ENCODE peak calls at places on chromosomes 7 and 10, in four cellular contexts. One of them, this sample, is unnamed.
A peak's percentile ranks its signal among the peaks of the same experiment; 100 is the strongest.

GRCh38 chr10:64507869-64508609 is 986.8 kb downstream of the REEP3 start:
- DNase-seq in T-helper 2 cell: no peak
- DNase-seq in anterior cingulate cortex: no peak
- DNase-seq in T follicular helper cell: no peak
- DNase-seq in this sample: no peak

GRCh38 chr7:100493476-100494264 is 9.9 kb downstream of the NYAP1 start:
- DNase-seq in T follicular helper cell: peak; percentile 35
- DNase-seq in anterior cingulate cortex: peak; percentile 56
- DNase-seq in T-helper 2 cell: no peak
- DNase-seq in this sample: peak; percentile 41

GRCh38 chr10:85934586-85934985 is 432.0 kb downstream of the GRID1 start:
- DNase-seq in T follicular helper cell: no peak
- DNase-seq in anterior cingulate cortex: no peak
- DNase-seq in T-helper 2 cell: no peak
- DNase-seq in this sample: no peak

GRCh38 chr7:37480026-37480425 is 31.4 kb upstream of the ELMO1 start:
- DNase-seq in T-helper 2 cell: no peak
- DNase-seq in anterior cingulate cortex: no peak
- DNase-seq in T follicular helper cell: no peak
- DNase-seq in this sample: no peak

GRCh38 chr7:104972510-104972909 is 41.5 kb upstream of the KMT2E start:
- DNase-seq in T-helper 2 cell: no peak
- DNase-seq in anterior cingulate cortex: no peak
- DNase-seq in T follicular helper cell: no peak
- DNase-seq in this sample: no peak

GRCh38 chr10:51000164-51000563 is 74.1 kb upstream of the PRKG1 start:
- DNase-seq in T-helper 2 cell: no peak
- DNase-seq in anterior cingulate cortex: no peak
- DNase-seq in T follicular helper cell: no peak
- DNase-seq in this sample: no peak

GRCh38 chr7:3200504-3200903 is 100.5 kb upstream of the SDK1 start:
- DNase-seq in T-helper 2 cell: no peak
- DNase-seq in T follicular helper cell: no peak
- DNase-seq in anterior cingulate cortex: no peak
- DNase-seq in this sample: no peak

GRCh38 chr7:64886956-64887545 is 16.0 kb upstream of the ZNF273 start:
- DNase-seq in T follicular helper cell: no peak
- DNase-seq in T-helper 2 cell: no peak
- DNase-seq in anterior cingulate cortex: no peak
- DNase-seq in this sample: no peak

GRCh38 chr10:30747633-30748032 is 118.1 kb upstream of the LYZL2 start:
- DNase-seq in T follicular helper cell: no peak
- DNase-seq in anterior cingulate cortex: no peak
- DNase-seq in T-helper 2 cell: no peak
- DNase-seq in this sample: no peak

GRCh38 chr7:115357213-115357999 is 435.5 kb downstream of the MDFIC start:
- DNase-seq in T-helper 2 cell: no peak
- DNase-seq in anterior cingulate cortex: no peak
- DNase-seq in T follicular helper cell: no peak
- DNase-seq in this sample: no peak

GRCh38 chr10:95266674-95267095 is 24.1 kb downstream of the PDLIM1 start:
- DNase-seq in anterior cingulate cortex: no peak
- DNase-seq in T-helper 2 cell: no peak
- DNase-seq in T follicular helper cell: no peak
- DNase-seq in this sample: no peak

GRCh38 chr10:2207246-2207922 is 470.1 kb upstream of the ADARB2 start:
- DNase-seq in T-helper 2 cell: no peak
- DNase-seq in T follicular helper cell: no peak
- DNase-seq in anterior cingulate cortex: no peak
- DNase-seq in this sample: no peak

GRCh38 chr7:45888185-45888992 is at the start of gene IGFBP1:
- DNase-seq in anterior cingulate cortex: no peak
- DNase-seq in T-helper 2 cell: no peak
- DNase-seq in T follicular helper cell: no peak
- DNase-seq in this sample: no peak

GRCh38 chr7:67406941-67407340 is 410.3 kb downstream of the TYW1 start:
- DNase-seq in anterior cingulate cortex: no peak
- DNase-seq in T follicular helper cell: no peak
- DNase-seq in T-helper 2 cell: no peak
- DNase-seq in this sample: no peak

This sample was measured in T-helper 17 cell.